ENCODE peak calls at places on chromosomes 7 and 10, in six cellular contexts. O is A549, Z is HepG2, U is K562, N is H1, K is endothelial cell of umbilical vein. P is an unnamed sample.

GRCh38 chr7:27684491-27684890 is 21.8 kb upstream of the HIBADH start:
- DNase-seq in O (no peak), Z (no peak), U (no peak), N (no peak), K (no peak), P (no peak)

GRCh38 chr10:126049741-126050140 is 153.4 kb downstream of the FANK1 start:
- DNase-seq in O (no peak), Z (no peak), U (no peak), N (no peak), K (peak; percentile 96), P (no peak)

GRCh38 chr10:114576132-114576487 is 82.0 kb downstream of the ABLIM1 start:
- DNase-seq in O (no peak), Z (no peak), U (no peak), N (no peak), K (no peak), P (no peak)

GRCh38 chr7:29888006-29888405 is 81.7 kb downstream of the WIPF3 start:
- DNase-seq in O (no peak), Z (no peak), U (no peak), N (no peak), K (no peak), P (no peak)

GRCh38 chr7:139656387-139656786 is 121.4 kb downstream of the HIPK2 start:
- DNase-seq in O (no peak), Z (no peak), U (no peak), N (no peak), K (no peak), P (no peak)

GRCh38 chr10:81081887-81082620 is 544.4 kb downstream of the SH2D4B start:
- DNase-seq in O (no peak), Z (no peak), U (no peak), N (peak; percentile 48), K (no peak), P (peak; percentile 27)

GRCh38 chr7:102288285-102288930 is 1.7 kb downstream of the SH2B2 start:
- DNase-seq in O (no peak), Z (no peak), U (no peak), N (no peak), K (no peak), P (no peak)

GRCh38 chr10:60810437-60811182 is 32.3 kb downstream of the CDK1 start:
- DNase-seq in O (no peak), Z (peak; percentile 18), U (no peak), N (no peak), K (peak; percentile 75), P (no peak)

GRCh38 chr10:79272353-79272752 is 74.9 kb upstream of the PPIF start:
- DNase-seq in O (no peak), Z (no peak), U (no peak), N (no peak), K (no peak), P (no peak)

GRCh38 chr7:53087274-53087673 is 51.8 kb downstream of the POM121L12 start:
- DNase-seq in O (no peak), Z (no peak), U (no peak), N (no peak), K (no peak), P (no peak)

GRCh38 chr7:5872326-5872725 is 8.3 kb upstream of the OCM start:
- DNase-seq in O (no peak), Z (no peak), U (no peak), N (no peak), K (no peak), P (no peak)

GRCh38 chr10:47409171-47409865 is 25.2 kb upstream of the ZNF488 start:
- DNase-seq in O (no peak), Z (no peak), U (no peak), N (no peak), K (no peak), P (no peak)

GRCh38 chr10:130301026-130301892 is 165.1 kb downstream of the GLRX3 start:
- DNase-seq in O (no peak), Z (no peak), U (no peak), N (no peak), K (peak; percentile 51), P (no peak)

GRCh38 chr7:92934096-92934495 is 97.7 kb upstream of the CDK6 start:
- DNase-seq in O (no peak), Z (no peak), U (no peak), N (no peak), K (no peak), P (no peak)

GRCh38 chr7:27173412-27174076 is 576 bp downstream of the HOXA10 start:
- DNase-seq in O (no peak), Z (no peak), U (no peak), N (peak; percentile 73), K (peak; percentile 26), P (no peak)

GRCh38 chr7:128869138-128869943 is 6.7 kb downstream of the ATP6V1F start:
- DNase-seq in O (no peak), Z (no peak), U (peak; percentile 48), N (peak; percentile 81), K (peak; percentile 41), P (peak; percentile 62)

GRCh38 chr10:15439381-15439837 is 68.3 kb upstream of the FAM171A1 start:
- DNase-seq in O (no peak), Z (peak; percentile 14), U (peak; percentile 37), N (no peak), K (peak; percentile 62), P (peak; percentile 30)

GRCh38 chr10:96719850-96720421 is 378 bp downstream of the PIK3AP1 start:
- DNase-seq in O (peak; percentile 57), Z (peak; percentile 16), U (peak; percentile 41), N (peak; percentile 83), K (no peak), P (peak; percentile 84)

GRCh38 chr10:96720422-96721206 is at the start of gene PIK3AP1:
- DNase-seq in O (peak; percentile 56), Z (no peak), U (peak; percentile 66), N (peak; percentile 69), K (no peak), P (peak; percentile 49)

GRCh38 chr10:96718304-96718990 is 1.9 kb downstream of the PIK3AP1 start:
- DNase-seq in O (no peak), Z (no peak), U (no peak), N (no peak), K (no peak), P (no peak)

GRCh38 chr10:96721207-96721572 is 876 bp upstream of the PIK3AP1 start:
- DNase-seq in O (no peak), Z (no peak), U (no peak), N (no peak), K (no peak), P (no peak)

GRCh38 chr10:96719205-96719604 is 1.1 kb downstream of the PIK3AP1 start:
- DNase-seq in O (no peak), Z (no peak), U (no peak), N (no peak), K (no peak), P (no peak)
- TF ChIP-seq JUN in O (no peak), Z (no peak), U (no peak), N (no peak), K (no peak), P (no peak)

DNA sequence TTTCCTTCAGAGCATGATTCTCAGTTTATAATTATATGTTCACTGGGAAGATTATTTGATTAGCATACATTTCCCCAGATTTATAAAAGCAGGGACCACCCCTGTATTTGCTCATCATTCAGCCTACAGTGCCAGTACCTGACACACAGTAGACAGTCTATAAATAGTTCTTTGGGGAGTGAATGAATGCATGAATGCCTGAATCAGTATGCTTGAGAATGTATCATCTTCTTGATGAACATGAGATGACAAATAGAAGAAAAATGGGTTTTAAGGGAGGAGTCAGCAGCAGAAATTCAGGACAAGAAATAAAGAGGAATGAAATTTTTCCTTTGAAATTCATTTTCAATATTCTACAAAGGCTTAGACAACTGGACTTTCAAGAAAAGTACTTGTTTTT is 295.9 kb upstream of the LRRTM3 start:
- DNase-seq in O (no peak), Z (no peak), U (no peak), N (no peak), K (no peak), P (no peak)
- TF ChIP-seq JUN in O (no peak), Z (no peak), U (no peak), N (no peak), K (no peak), P (no peak)

GRCh38 chr10:71998840-71999194 is 34.6 kb downstream of the CHST3 start:
- DNase-seq in O (peak; percentile 87), Z (peak; percentile 70), U (no peak), N (no peak), K (peak; percentile 55), P (no peak)
- TF ChIP-seq JUN in O (no peak), Z (no peak), U (no peak), N (no peak), K (no peak), P (no peak)

GRCh38 chr10:11091517-11092102 is 73.9 kb downstream of the CELF2 start:
- DNase-seq in O (no peak), Z (no peak), U (no peak), N (no peak), K (no peak), P (no peak)

GRCh38 chr10:11093733-11094132 is 76.1 kb downstream of the CELF2 start:
- DNase-seq in O (no peak), Z (no peak), U (no peak), N (no peak), K (no peak), P (no peak)

GRCh38 chr10:11098628-11099027 is 81.0 kb downstream of the CELF2 start:
- DNase-seq in O (no peak), Z (no peak), U (no peak), N (no peak), K (no peak), P (no peak)

GRCh38 chr10:11097686-11098085 is 80.0 kb downstream of the CELF2 start:
- DNase-seq in O (no peak), Z (no peak), U (no peak), N (no peak), K (no peak), P (no peak)

GRCh38 chr10:11095374-11095785 is 77.7 kb downstream of the CELF2 start:
- DNase-seq in O (no peak), Z (no peak), U (no peak), N (no peak), K (no peak), P (peak; percentile 21)
- TF ChIP-seq JUN in O (no peak), Z (no peak), U (no peak), N (no peak), K (no peak), P (no peak)

GRCh38 chr10:86861351-86861750 is 96.1 kb downstream of the MMRN2 start:
- DNase-seq in O (no peak), Z (peak; percentile 67), U (no peak), N (no peak), K (no peak), P (no peak)
- TF ChIP-seq JUN in O (no peak), Z (no peak), U (no peak), N (no peak), K (no peak), P (no peak)

DNA sequence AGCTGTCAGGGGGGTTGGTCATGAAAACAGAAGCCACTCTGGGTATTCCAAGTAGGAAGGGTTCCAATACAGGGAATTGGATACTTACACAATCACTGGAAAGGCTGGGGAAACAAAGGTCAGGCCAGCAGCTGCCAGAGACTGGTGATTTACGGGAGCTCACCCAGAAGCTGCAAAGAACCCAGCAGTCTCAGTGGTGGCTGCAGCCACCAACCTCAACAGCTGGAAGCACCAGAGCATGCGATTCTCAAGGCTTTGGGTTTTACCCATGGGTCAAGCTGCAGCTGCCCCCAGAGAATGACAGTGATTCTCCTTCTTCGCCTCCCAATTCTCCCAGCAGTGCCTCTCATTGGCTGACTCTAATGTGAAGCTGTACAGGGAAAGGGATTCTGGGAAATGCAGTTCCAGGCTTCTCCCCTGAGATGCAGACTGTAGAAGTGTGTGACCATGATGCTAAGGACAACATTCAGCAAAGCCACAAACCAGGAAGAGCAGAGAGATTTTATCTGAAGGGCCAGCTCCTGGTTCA is 107.2 kb upstream of the TCF7L2 start:
- DNase-seq in O (no peak), Z (peak; percentile 52), U (peak; percentile 22), N (no peak), K (peak; percentile 23), P (no peak)
- TF ChIP-seq JUN in O (no peak), Z (no peak), U (no peak), N (no peak), K (no peak), P (no peak)